ENCODE peak calls at places on chromosome 6, in five cellular contexts. N is HL-60; I is ACHN; S is CD8-positive, alpha-beta memory T cell; G is stimulated activated CD4-positive, alpha-beta T cell treated with anti-CD3 and anti-CD28 coated beads, TNF-alpha, amount 100 ng/mL, for 48 hours. R is an unnamed sample.

GRCh38 chr6:28134015-28134414 is 7.7 kb upstream of the ZKSCAN8 start:
- DNase-seq in G (no peak), I (peak), N (no peak), S (no peak), R (no peak)

GRCh38 chr6:124149646-124150045 is 346.0 kb downstream of the NKAIN2 start:
- DNase-seq in I (no peak), G (no peak), N (no peak), S (no peak), R (no peak)

GRCh38 chr6:22622390-22622789 is 53.0 kb downstream of the HDGFL1 start:
- DNase-seq in N (no peak), I (no peak), G (no peak), S (no peak), R (no peak)

GRCh38 chr6:90195094-90195793 is 101.4 kb downstream of the BACH2 start:
- DNase-seq in G (no peak), I (no peak), S (no peak), N (no peak), R (no peak)

GRCh38 chr6:155498370-155498769 is 42.7 kb upstream of the NOX3 start:
- DNase-seq in I (no peak), S (no peak), N (no peak), G (no peak), R (no peak)

GRCh38 chr6:168390746-168391400 is 50.1 kb upstream of the SMOC2 start:
- DNase-seq in S (no peak), N (no peak), I (no peak), G (no peak), R (no peak)

GRCh38 chr6:82712826-82713225 is 349.2 kb downstream of the TPBG start:
- DNase-seq in N (no peak), G (no peak), I (peak), S (no peak), R (no peak)

GRCh38 chr6:158524311-158524710 is 35.6 kb upstream of the TMEM181 start:
- DNase-seq in N (no peak), S (no peak), I (no peak), G (no peak), R (no peak)

GRCh38 chr6:40509163-40509562 is 78.0 kb downstream of the LRFN2 start:
- DNase-seq in G (no peak), N (no peak), S (no peak), I (peak), R (no peak)

GRCh38 chr6:52000064-52000463 is 87.3 kb downstream of the PKHD1 start:
- DNase-seq in N (no peak), S (no peak), I (peak), G (no peak), R (no peak)

GRCh38 chr6:95120984-95121383 is 456.4 kb upstream of the MANEA start:
- DNase-seq in N (no peak), I (no peak), G (no peak), S (no peak), R (no peak)

GRCh38 chr6:16476861-16477260 is 238.5 kb downstream of the GMPR start:
- DNase-seq in I (no peak), N (no peak), S (no peak), G (no peak), R (no peak)

GRCh38 chr6:7232351-7232750 is 80.6 kb downstream of the SSR1 start:
- DNase-seq in I (no peak), G (no peak), N (no peak), S (no peak), R (no peak)

GRCh38 chr6:129966125-129966524 is 52.3 kb upstream of the L3MBTL3 start:
- DNase-seq in N (no peak), G (no peak), I (no peak), S (no peak), R (no peak)

GRCh38 chr6:109759098-109759855 is 68.2 kb downstream of the FIG4 start:
- DNase-seq in I (no peak), G (no peak), N (no peak), S (no peak), R (no peak)

GRCh38 chr6:53154071-53154470 is 5.4 kb upstream of the GCM1 start:
- DNase-seq in G (no peak), S (no peak), N (no peak), I (no peak), R (no peak)

GRCh38 chr6:43805695-43806040 is 35.7 kb downstream of the VEGFA start:
- DNase-seq in S (no peak), I (no peak), N (no peak), G (no peak), R (no peak)

GRCh38 chr6:148700713-148701392 is 46.0 kb upstream of the UST start:
- DNase-seq in N (no peak), S (peak), I (peak), G (no peak), R (no peak)

GRCh38 chr6:66361886-66362285 is 654.9 kb upstream of the EYS start:
- DNase-seq in G (no peak), I (no peak), N (no peak), S (no peak), R (no peak)

GRCh38 chr6:131924881-131925474 is 26.2 kb downstream of the CCN2 start:
- DNase-seq in S (no peak), I (peak), G (no peak), N (no peak), R (no peak)

GRCh38 chr6:43267619-43268347 is 24.5 kb downstream of the TTBK1 start:
- DNase-seq in S (no peak), I (no peak), N (no peak), G (no peak), R (no peak)

GRCh38 chr6:37877373-37878149 is 58.0 kb downstream of the ZFAND3 start:
- DNase-seq in I (no peak), G (no peak), N (no peak), S (no peak), R (no peak)

GRCh38 chr6:109083657-109084056 is 11.0 kb downstream of the SESN1 start:
- DNase-seq in I (no peak), S (no peak), G (no peak), N (no peak), R (no peak)

GRCh38 chr6:35312076-35312762 is 14.6 kb downstream of the DEF6 start:
- DNase-seq in N (no peak), I (no peak), G (no peak), S (no peak), R (no peak)

GRCh38 chr6:149082320-149082719 is 235.2 kb upstream of the TAB2 start:
- DNase-seq in G (peak), I (peak), S (peak), N (peak), R (no peak)

GRCh38 chr6:108559884-108560462 is 744 bp upstream of the FOXO3 start:
- DNase-seq in N (peak), G (no peak), S (peak), I (peak), R (no peak)

GRCh38 chr6:135267085-135267484 is 86.0 kb downstream of the MYB start:
- DNase-seq in N (no peak), I (no peak), S (no peak), G (no peak), R (no peak)

GRCh38 chr6:17705778-17706579 is 746 bp downstream of the NUP153 start:
- DNase-seq in I (peak), G (peak), N (no peak), S (peak), R (peak)

GRCh38 chr6:87444362-87444761 is 28.4 kb upstream of the SLC35A1 start:
- DNase-seq in N (no peak), S (no peak), G (no peak), I (peak), R (no peak)

GRCh38 chr6:26097268-26097875 is 10.1 kb downstream of the HFE start:
- DNase-seq in I (peak), S (peak), N (peak), G (peak), R (peak)

GRCh38 chr6:117265425-117266266 is at the start of gene VGLL2:
- DNase-seq in G (no peak), I (no peak), S (no peak), N (no peak), R (no peak)

GRCh38 chr6:2766767-2767314 is 1.6 kb downstream of the WRNIP1 start:
- DNase-seq in G (no peak), S (no peak), I (peak), N (no peak), R (no peak)

GRCh38 chr6:13479971-13480434 is 7.4 kb downstream of the GFOD1 start:
- DNase-seq in N (no peak), S (no peak), G (no peak), I (no peak), R (no peak)

GRCh38 chr6:105301756-105302616 is 100.9 kb downstream of the PREP start:
- DNase-seq in I (no peak), G (no peak), S (no peak), N (no peak), R (no peak)

GRCh38 chr6:106939848-106940247 is 34.7 kb downstream of the CD24 start:
- DNase-seq in I (no peak), N (no peak), S (no peak), G (no peak), R (no peak)

GRCh38 chr6:166253277-166254229 is 54.6 kb downstream of the PRR18 start:
- DNase-seq in G (no peak), S (no peak), N (no peak), I (no peak), R (no peak)

GRCh38 chr6:168607272-168608112 is 166.5 kb downstream of the SMOC2 start:
- DNase-seq in I (no peak), N (no peak), G (no peak), S (no peak), R (no peak)

GRCh38 chr6:15501806-15502450 is 160.9 kb downstream of the DTNBP1 start:
- DNase-seq in G (no peak), S (no peak), N (no peak), I (peak), R (no peak)

GRCh38 chr6:39189131-39189530 is 40.1 kb downstream of the KCNK5 start:
- DNase-seq in N (no peak), G (no peak), S (no peak), I (no peak), R (no peak)

GRCh38 chr6:34597605-34598353 is 41.6 kb upstream of the SPDEF start:
- DNase-seq in I (no peak), G (no peak), S (no peak), N (no peak), R (no peak)